ENCODE peak calls at places on chromosome 10, in nine cellular contexts. B is HepG2, F is mammary epithelial cell, Z is choroid plexus epithelial cell, U is cardiac muscle cell, O is ovary, J is fibroblast of lung, K is cardiac fibroblast, M is fibroblast of villous mesenchyme. W is an unnamed sample.

GRCh38 chr10:123926401-123927264 is 35.0 kb upstream of the CPXM2 start:
- DNase-seq in B (no peak), F (peak), Z (peak), U (peak), O (no peak), J (no peak), K (no peak), M (peak), W (no peak)

GRCh38 chr10:95445223-95445836 is 115.8 kb downstream of the SORBS1 start:
- DNase-seq in B (no peak), F (peak), Z (peak), U (peak), O (peak), J (peak), K (peak), M (peak), W (no peak)

GRCh38 chr10:84427903-84428650 is 99.7 kb downstream of the CCSER2 start:
- DNase-seq in B (peak), F (peak), Z (peak), U (peak), O (no peak), J (no peak), K (peak), M (no peak), W (no peak)

GRCh38 chr10:111360260-111360925 is 283.6 kb downstream of the ADRA2A start:
- DNase-seq in B (peak), F (peak), Z (peak), U (peak), O (peak), J (no peak), K (peak), M (peak), W (peak)

GRCh38 chr10:130495891-130496642 is 359.9 kb downstream of the GLRX3 start:
- DNase-seq in B (peak), F (no peak), Z (peak), U (no peak), O (no peak), J (no peak), K (no peak), M (peak), W (no peak)

GRCh38 chr10:61751599-61751998 is 88.9 kb downstream of the CABCOCO1 start:
- DNase-seq in B (no peak), F (no peak), Z (no peak), U (no peak), O (no peak), J (no peak), K (peak), M (no peak), W (no peak)

GRCh38 chr10:46033602-46034011 is 3.2 kb upstream of the NCOA4 start:
- DNase-seq in B (peak), F (peak), Z (peak), U (peak), O (no peak), J (peak), K (peak), M (peak), W (no peak)

GRCh38 chr10:82981137-82981723 is 1106.2 kb downstream of the NRG3 start:
- DNase-seq in B (no peak), F (peak), Z (peak), U (peak), O (no peak), J (peak), K (peak), M (peak), W (no peak)

GRCh38 chr10:104903433-104903832 is 262.3 kb downstream of the SORCS3 start:
- DNase-seq in B (no peak), F (no peak), Z (no peak), U (no peak), O (no peak), J (no peak), K (no peak), M (no peak), W (no peak)

GRCh38 chr10:114685456-114685855 is 27.4 kb upstream of the ABLIM1 start:
- DNase-seq in B (no peak), F (no peak), Z (no peak), U (no peak), O (no peak), J (no peak), K (no peak), M (no peak), W (no peak)

GRCh38 chr10:116134316-116134715 is 138.7 kb downstream of the GFRA1 start:
- DNase-seq in B (no peak), F (no peak), Z (no peak), U (no peak), O (no peak), J (peak), K (no peak), M (no peak), W (no peak)

GRCh38 chr10:18401416-18402195 is 249.8 kb downstream of the NSUN6 start:
- DNase-seq in B (no peak), F (no peak), Z (no peak), U (no peak), O (no peak), J (no peak), K (no peak), M (no peak), W (no peak)

GRCh38 chr10:18397886-18398285 is 253.5 kb downstream of the NSUN6 start:
- DNase-seq in B (no peak), F (no peak), Z (no peak), U (no peak), O (no peak), J (no peak), K (no peak), M (no peak), W (no peak)

GRCh38 chr10:18400911-18401260 is 250.5 kb downstream of the NSUN6 start:
- DNase-seq in B (no peak), F (no peak), Z (no peak), U (no peak), O (no peak), J (no peak), K (no peak), M (no peak), W (no peak)

GRCh38 chr10:18399158-18399557 is 252.2 kb downstream of the NSUN6 start:
- DNase-seq in B (no peak), F (no peak), Z (no peak), U (no peak), O (no peak), J (no peak), K (no peak), M (no peak), W (no peak)

DNA sequence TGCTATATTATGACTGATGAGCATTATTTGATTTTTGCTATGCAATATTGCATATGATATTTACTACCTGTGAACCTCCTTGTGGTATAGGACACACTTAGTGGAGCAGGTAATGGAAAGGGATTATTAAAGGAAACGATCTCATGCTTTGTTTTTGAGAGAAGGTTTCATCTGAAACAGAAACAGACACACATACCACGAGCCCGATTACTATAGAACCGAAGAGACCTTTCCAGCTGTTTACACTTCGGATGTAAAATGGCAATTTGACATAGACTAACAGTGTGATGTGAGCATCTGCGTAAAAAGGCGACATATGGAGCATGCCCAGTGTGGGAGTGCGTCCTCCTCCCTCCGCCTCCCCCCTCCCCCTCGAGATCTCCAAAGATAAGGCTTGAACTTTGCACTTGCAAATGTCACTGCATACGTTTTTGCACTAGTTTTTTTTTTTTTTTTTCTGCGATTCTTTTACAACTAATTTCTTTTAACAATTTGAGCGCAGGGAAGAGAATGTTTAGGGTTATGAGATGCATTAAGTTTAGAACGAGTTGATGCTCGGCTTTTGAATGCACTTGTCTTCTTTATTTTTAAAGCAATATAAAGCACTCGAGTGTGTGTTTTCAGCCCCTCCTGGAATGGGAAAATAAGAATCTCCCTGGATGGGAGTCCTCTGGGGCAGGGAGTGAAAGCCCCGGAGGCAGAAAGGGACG is 251.0 kb downstream of the NSUN6 start:
- DNase-seq in B (peak), F (no peak), Z (no peak), U (no peak), O (no peak), J (peak), K (no peak), M (peak), W (no peak)
- H3K4me3 ChIP-seq in B (no peak), F (no peak), Z (no peak), U (peak), O (peak), J (peak), K (no peak), M (no peak), W (no peak)

GRCh38 chr10:112973046-112973445 is 23.0 kb downstream of the TCF7L2 start:
- DNase-seq in B (no peak), F (no peak), Z (no peak), U (no peak), O (no peak), J (no peak), K (no peak), M (no peak), W (no peak)

GRCh38 chr10:112972606-112973005 is 22.6 kb downstream of the TCF7L2 start:
- DNase-seq in B (no peak), F (no peak), Z (no peak), U (no peak), O (no peak), J (no peak), K (no peak), M (no peak), W (no peak)

GRCh38 chr10:112977294-112977951 is 27.4 kb downstream of the TCF7L2 start:
- DNase-seq in B (no peak), F (no peak), Z (no peak), U (no peak), O (no peak), J (no peak), K (no peak), M (no peak), W (no peak)

GRCh38 chr10:112970036-112970435 is 20.0 kb downstream of the TCF7L2 start:
- DNase-seq in B (no peak), F (no peak), Z (no peak), U (no peak), O (no peak), J (no peak), K (no peak), M (peak), W (no peak)

GRCh38 chr10:112973805-112974204 is 23.8 kb downstream of the TCF7L2 start:
- DNase-seq in B (no peak), F (no peak), Z (no peak), U (no peak), O (no peak), J (no peak), K (no peak), M (no peak), W (no peak)
- TF ChIP-seq CTCF in B (no peak), F (no peak), Z (no peak), U (no peak), O (no peak), J (no peak), K (no peak), M (no peak), W (no peak)

DNA sequence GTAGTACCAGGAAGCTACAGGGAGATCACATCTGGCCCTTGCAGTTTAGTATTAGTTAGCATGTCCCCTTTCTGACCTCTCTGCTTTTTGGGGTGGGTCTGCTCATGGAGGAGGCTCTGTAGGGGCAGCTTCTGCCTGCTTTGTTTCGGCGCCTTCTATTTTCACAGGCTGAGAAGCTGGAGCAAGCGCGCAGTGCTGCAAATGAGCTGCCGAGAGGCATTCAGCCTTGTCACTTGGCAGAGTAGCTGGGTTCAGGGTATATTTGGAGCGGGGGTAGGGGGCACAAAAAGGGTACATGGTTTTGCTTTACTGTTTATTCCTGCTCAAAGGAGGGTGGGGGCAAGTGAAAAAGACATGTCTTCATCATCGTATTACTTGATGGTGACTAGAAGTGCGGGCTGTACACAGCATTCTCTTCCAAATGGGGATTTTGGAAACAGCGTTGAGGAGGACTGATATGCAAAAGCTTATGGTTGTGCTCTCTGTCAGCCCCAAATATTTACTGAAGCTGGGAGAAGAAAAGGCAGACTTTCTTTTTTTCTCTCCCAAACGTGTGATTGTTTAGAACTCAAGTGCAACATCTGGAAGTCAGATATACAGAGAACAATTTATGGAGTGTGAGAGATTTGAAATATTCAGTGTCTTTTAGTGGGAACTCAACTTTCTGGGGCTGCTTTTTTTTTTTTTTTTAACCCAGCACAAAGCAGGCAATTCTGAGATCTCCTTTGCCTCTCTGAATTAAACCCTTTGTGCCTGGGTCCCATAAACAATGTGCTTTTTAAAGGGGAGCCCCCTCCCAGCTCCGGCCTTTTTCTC is 146.5 kb downstream of the CELF2 start:
- DNase-seq in B (no peak), F (no peak), Z (no peak), U (no peak), O (no peak), J (no peak), K (no peak), M (no peak), W (no peak)
- H3K4me3 ChIP-seq in B (no peak), F (no peak), Z (no peak), U (peak), O (peak), J (peak), K (no peak), M (no peak), W (peak)

GRCh38 chr10:102615361-102615760 is 28.9 kb upstream of the TRIM8 start:
- DNase-seq in B (no peak), F (no peak), Z (no peak), U (no peak), O (no peak), J (no peak), K (no peak), M (peak), W (no peak)
- TF ChIP-seq CTCF in B (peak), F (peak), Z (peak), U (peak), O (no peak), J (peak), K (peak), M (peak), W (peak)

GRCh38 chr10:77635402-77636227 is 2.0 kb downstream of the KCNMA1 start:
- DNase-seq in B (no peak), F (no peak), Z (no peak), U (no peak), O (no peak), J (no peak), K (no peak), M (no peak), W (no peak)
- H3K4me3 ChIP-seq in B (no peak), F (peak), Z (no peak), U (no peak), O (peak), J (peak), K (no peak), M (peak), W (no peak)

GRCh38 chr10:76675951-76676587 is 961.5 kb downstream of the KCNMA1 start:
- DNase-seq in B (no peak), F (peak), Z (no peak), U (peak), O (peak), J (peak), K (peak), M (peak), W (no peak)
- TF ChIP-seq CTCF in B (no peak), F (no peak), Z (no peak), U (no peak), O (no peak), J (no peak), K (no peak), M (no peak), W (no peak)

DNA sequence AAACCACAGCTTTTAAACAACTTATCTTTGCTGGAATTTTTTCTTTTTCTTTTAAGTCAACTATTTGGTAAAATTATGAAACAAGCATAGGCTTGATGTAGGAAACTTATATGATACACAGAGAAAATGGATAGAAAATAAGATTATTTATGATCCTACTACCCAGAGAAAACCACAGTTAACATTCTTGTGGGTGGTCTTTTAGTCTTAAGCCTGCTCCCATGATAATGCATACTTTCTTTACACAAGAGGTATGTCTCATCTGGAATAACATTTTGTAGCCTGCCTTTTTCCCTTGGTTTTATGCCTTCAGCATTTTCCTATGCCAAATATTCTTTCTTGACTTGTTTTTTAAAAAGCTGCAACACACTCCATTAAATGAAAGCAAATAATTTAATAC is 21.4 kb downstream of the PLPP4 start:
- DNase-seq in B (no peak), F (no peak), Z (no peak), U (no peak), O (no peak), J (no peak), K (no peak), M (peak), W (no peak)
- H3K4me3 ChIP-seq in B (no peak), F (no peak), Z (no peak), U (no peak), O (no peak), J (no peak), K (no peak), M (no peak), W (no peak)

GRCh38 chr10:27504007-27504890 is at the start of gene RAB18:
- DNase-seq in B (peak), F (peak), Z (peak), U (peak), O (peak), J (peak), K (peak), M (peak), W (peak)
- TF ChIP-seq CTCF in B (peak), F (no peak), Z (peak), U (peak), O (no peak), J (peak), K (peak), M (no peak), W (no peak)

DNA sequence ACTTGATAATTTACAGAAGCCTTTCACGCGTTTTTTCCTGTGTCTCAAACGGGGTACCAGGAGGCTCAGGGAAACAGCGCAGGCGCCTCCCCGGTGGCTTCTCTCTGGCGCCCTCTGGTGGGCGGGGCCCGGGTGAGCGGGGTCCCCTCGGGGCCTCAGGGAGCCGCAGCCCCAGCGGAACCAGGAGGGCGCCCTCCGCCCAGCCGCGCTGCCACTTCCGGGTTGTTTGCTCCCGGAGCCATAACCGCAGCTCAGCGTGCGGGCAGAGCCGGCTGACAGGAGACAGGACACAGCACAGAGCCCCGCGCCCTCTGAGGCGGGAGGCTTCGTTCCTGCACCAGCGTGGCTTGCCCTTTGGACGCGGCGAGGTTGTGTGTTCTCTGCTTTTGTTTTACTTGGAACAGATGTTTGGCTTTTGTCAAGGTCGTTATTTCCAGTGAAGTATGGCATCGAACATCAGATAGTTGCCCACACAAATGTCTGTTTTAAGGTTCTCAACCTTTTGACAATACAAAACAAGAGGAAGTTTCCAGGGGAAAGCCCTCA is 6.9 kb upstream of the CYP2E1 start:
- DNase-seq in B (peak), F (peak), Z (peak), U (peak), O (peak), J (peak), K (peak), M (peak), W (peak)
- H3K4me3 ChIP-seq in B (peak), F (peak), Z (peak), U (no peak), O (peak), J (peak), K (peak), M (peak), W (peak)